ENCODE peak calls at places on chromosomes 1 and 21, in six cellular contexts. One of them, this sample, is unnamed.

GRCh38 chr1:225482489-225482950 is 54.7 kb upstream of the LBR start:
- DNase-seq in IMR-90: peak
- DNase-seq in COR-L47: no peak
- DNase-seq in fibroblast of the conjunctiva: no peak
- DNase-seq in activated CD4-positive, alpha-beta T cell treated with anti-CD3 and anti-CD28 coated beads, Interleukin-2, amount 50 U/mL, for 24 hours: no peak
- DNase-seq in mammary epithelial cell: no peak
- DNase-seq in this sample: no peak

GRCh38 chr1:31815752-31816484 is at the start of gene SPOCD1:
- DNase-seq in fibroblast of the conjunctiva: peak
- DNase-seq in activated CD4-positive, alpha-beta T cell treated with anti-CD3 and anti-CD28 coated beads, Interleukin-2, amount 50 U/mL, for 24 hours: peak
- DNase-seq in mammary epithelial cell: peak
- DNase-seq in IMR-90: peak
- DNase-seq in COR-L47: peak
- DNase-seq in this sample: peak

GRCh38 chr21:35044128-35044527 is 5.0 kb downstream of the RUNX1 start:
- DNase-seq in fibroblast of the conjunctiva: no peak
- DNase-seq in COR-L47: no peak
- DNase-seq in activated CD4-positive, alpha-beta T cell treated with anti-CD3 and anti-CD28 coated beads, Interleukin-2, amount 50 U/mL, for 24 hours: no peak
- DNase-seq in mammary epithelial cell: no peak
- DNase-seq in IMR-90: no peak
- DNase-seq in this sample: peak

GRCh38 chr1:179127163-179127895 is 45.5 kb downstream of the TOR3A start:
- DNase-seq in COR-L47: no peak
- DNase-seq in IMR-90: peak
- DNase-seq in mammary epithelial cell: no peak
- DNase-seq in activated CD4-positive, alpha-beta T cell treated with anti-CD3 and anti-CD28 coated beads, Interleukin-2, amount 50 U/mL, for 24 hours: no peak
- DNase-seq in fibroblast of the conjunctiva: no peak
- DNase-seq in this sample: no peak

GRCh38 chr1:82227696-82228095 is 427.0 kb downstream of the ADGRL2 start:
- DNase-seq in mammary epithelial cell: peak
- DNase-seq in activated CD4-positive, alpha-beta T cell treated with anti-CD3 and anti-CD28 coated beads, Interleukin-2, amount 50 U/mL, for 24 hours: no peak
- DNase-seq in fibroblast of the conjunctiva: peak
- DNase-seq in COR-L47: no peak
- DNase-seq in IMR-90: no peak
- DNase-seq in this sample: no peak

GRCh38 chr21:33080776-33081175 is 10.8 kb downstream of the OLIG1 start:
- DNase-seq in fibroblast of the conjunctiva: no peak
- DNase-seq in mammary epithelial cell: no peak
- DNase-seq in activated CD4-positive, alpha-beta T cell treated with anti-CD3 and anti-CD28 coated beads, Interleukin-2, amount 50 U/mL, for 24 hours: no peak
- DNase-seq in COR-L47: no peak
- DNase-seq in IMR-90: no peak
- DNase-seq in this sample: no peak

GRCh38 chr1:166811691-166812090 is 27.6 kb upstream of the POGK start:
- DNase-seq in mammary epithelial cell: no peak
- DNase-seq in COR-L47: no peak
- DNase-seq in IMR-90: peak
- DNase-seq in activated CD4-positive, alpha-beta T cell treated with anti-CD3 and anti-CD28 coated beads, Interleukin-2, amount 50 U/mL, for 24 hours: no peak
- DNase-seq in fibroblast of the conjunctiva: no peak
- DNase-seq in this sample: no peak

GRCh38 chr1:197920345-197921117 is 3.4 kb downstream of the LHX9 start:
- DNase-seq in COR-L47: no peak
- DNase-seq in activated CD4-positive, alpha-beta T cell treated with anti-CD3 and anti-CD28 coated beads, Interleukin-2, amount 50 U/mL, for 24 hours: no peak
- DNase-seq in IMR-90: no peak
- DNase-seq in mammary epithelial cell: no peak
- DNase-seq in fibroblast of the conjunctiva: no peak
- DNase-seq in this sample: no peak

GRCh38 chr1:1290238-1290731 is 10.0 kb downstream of the SCNN1D start:
- DNase-seq in mammary epithelial cell: no peak
- DNase-seq in IMR-90: no peak
- DNase-seq in COR-L47: peak
- DNase-seq in fibroblast of the conjunctiva: no peak
- DNase-seq in activated CD4-positive, alpha-beta T cell treated with anti-CD3 and anti-CD28 coated beads, Interleukin-2, amount 50 U/mL, for 24 hours: peak
- DNase-seq in this sample: peak

GRCh38 chr1:220697326-220697725 is 7.2 kb downstream of the C1orf115 start:
- DNase-seq in IMR-90: no peak
- DNase-seq in COR-L47: no peak
- DNase-seq in mammary epithelial cell: no peak
- DNase-seq in fibroblast of the conjunctiva: no peak
- DNase-seq in activated CD4-positive, alpha-beta T cell treated with anti-CD3 and anti-CD28 coated beads, Interleukin-2, amount 50 U/mL, for 24 hours: no peak
- DNase-seq in this sample: no peak

GRCh38 chr21:21018841-21019240 is 20.6 kb downstream of the NCAM2 start:
- DNase-seq in mammary epithelial cell: no peak
- DNase-seq in COR-L47: no peak
- DNase-seq in fibroblast of the conjunctiva: no peak
- DNase-seq in activated CD4-positive, alpha-beta T cell treated with anti-CD3 and anti-CD28 coated beads, Interleukin-2, amount 50 U/mL, for 24 hours: no peak
- DNase-seq in IMR-90: no peak
- DNase-seq in this sample: no peak

GRCh38 chr1:213737398-213738040 is 250.3 kb upstream of the PROX1 start:
- DNase-seq in COR-L47: no peak
- DNase-seq in activated CD4-positive, alpha-beta T cell treated with anti-CD3 and anti-CD28 coated beads, Interleukin-2, amount 50 U/mL, for 24 hours: no peak
- DNase-seq in fibroblast of the conjunctiva: no peak
- DNase-seq in IMR-90: no peak
- DNase-seq in mammary epithelial cell: no peak
- DNase-seq in this sample: peak

GRCh38 chr1:24155011-24155782 is 12.3 kb upstream of the IL22RA1 start:
- DNase-seq in mammary epithelial cell: peak
- DNase-seq in activated CD4-positive, alpha-beta T cell treated with anti-CD3 and anti-CD28 coated beads, Interleukin-2, amount 50 U/mL, for 24 hours: no peak
- DNase-seq in COR-L47: peak
- DNase-seq in fibroblast of the conjunctiva: no peak
- DNase-seq in IMR-90: no peak
- DNase-seq in this sample: no peak

GRCh38 chr1:19688041-19688842 is 23.6 kb downstream of the HTR6 start:
- DNase-seq in fibroblast of the conjunctiva: no peak
- DNase-seq in COR-L47: no peak
- DNase-seq in IMR-90: no peak
- DNase-seq in activated CD4-positive, alpha-beta T cell treated with anti-CD3 and anti-CD28 coated beads, Interleukin-2, amount 50 U/mL, for 24 hours: no peak
- DNase-seq in mammary epithelial cell: no peak
- DNase-seq in this sample: no peak

GRCh38 chr1:219876798-219877209 is 51.6 kb downstream of the SLC30A10 start:
- DNase-seq in mammary epithelial cell: no peak
- DNase-seq in IMR-90: no peak
- DNase-seq in fibroblast of the conjunctiva: no peak
- DNase-seq in COR-L47: no peak
- DNase-seq in activated CD4-positive, alpha-beta T cell treated with anti-CD3 and anti-CD28 coated beads, Interleukin-2, amount 50 U/mL, for 24 hours: no peak
- DNase-seq in this sample: no peak

GRCh38 chr1:41618066-41618825 is 133.8 kb upstream of the EDN2 start:
- DNase-seq in fibroblast of the conjunctiva: peak
- DNase-seq in COR-L47: no peak
- DNase-seq in mammary epithelial cell: peak
- DNase-seq in IMR-90: peak
- DNase-seq in activated CD4-positive, alpha-beta T cell treated with anti-CD3 and anti-CD28 coated beads, Interleukin-2, amount 50 U/mL, for 24 hours: no peak
- DNase-seq in this sample: no peak

GRCh38 chr1:36807262-36807661 is 227.1 kb downstream of the GRIK3 start:
- DNase-seq in fibroblast of the conjunctiva: no peak
- DNase-seq in activated CD4-positive, alpha-beta T cell treated with anti-CD3 and anti-CD28 coated beads, Interleukin-2, amount 50 U/mL, for 24 hours: no peak
- DNase-seq in COR-L47: peak
- DNase-seq in IMR-90: no peak
- DNase-seq in mammary epithelial cell: no peak
- DNase-seq in this sample: no peak